ENCODE peak calls at places on chromosomes 7 and 10, in four cellular contexts. S is H1, D is mesenchymal stem cell, H is H9. X is an unnamed sample.

GRCh38 chr10:132528064-132528800 is 9.4 kb upstream of the INPP5A start:
- DNase-seq in S (no peak), D (no peak), H (no peak), X (no peak)

GRCh38 chr7:31029674-31030073 is 22.4 kb upstream of the ADCYAP1R1 start:
- DNase-seq in S (no peak), D (no peak), H (no peak), X (no peak)

GRCh38 chr7:151827620-151828019 is 49.3 kb downstream of the PRKAG2 start:
- DNase-seq in S (no peak), D (no peak), H (no peak), X (no peak)

GRCh38 chr10:79413196-79413595 is 32.2 kb downstream of the ZCCHC24 start:
- DNase-seq in S (no peak), D (peak), H (no peak), X (no peak)

GRCh38 chr10:88583584-88583957 is 453 bp upstream of the RNLS start:
- DNase-seq in S (no peak), D (no peak), H (no peak), X (no peak)

GRCh38 chr7:85908051-85908450 is 721.2 kb upstream of the SEMA3D start:
- DNase-seq in S (no peak), D (no peak), H (no peak), X (no peak)

GRCh38 chr7:114047889-114048288 is 129.1 kb upstream of the PPP1R3A start:
- DNase-seq in S (no peak), D (peak), H (no peak), X (no peak)

GRCh38 chr10:26486304-26486703 is 48.2 kb downstream of the APBB1IP start:
- DNase-seq in S (no peak), D (peak), H (no peak), X (no peak)

GRCh38 chr10:44948713-44949112 is 10.9 kb upstream of the RASSF4 start:
- DNase-seq in S (no peak), D (no peak), H (peak), X (no peak)

GRCh38 chr10:108561649-108562048 is 1361.7 kb downstream of the XPNPEP1 start:
- DNase-seq in S (no peak), D (no peak), H (no peak), X (no peak)

GRCh38 chr10:114548662-114549061 is 109.4 kb downstream of the ABLIM1 start:
- DNase-seq in S (peak), D (peak), H (peak), X (peak)

GRCh38 chr10:90193240-90193985 is 492.0 kb downstream of the KIF20B start:
- DNase-seq in S (no peak), D (peak), H (no peak), X (no peak)

GRCh38 chr7:50450691-50451051 is 521 bp upstream of the FIGNL1 start:
- DNase-seq in S (peak), D (no peak), H (no peak), X (no peak)

GRCh38 chr10:3895045-3895609 is 110.1 kb upstream of the KLF6 start:
- DNase-seq in S (no peak), D (peak), H (no peak), X (no peak)
- H2BK15ac ChIP-seq in S (no peak), D (peak), H (no peak), X (no peak)

GRCh38 chr7:148481965-148482626 is 108.5 kb upstream of the C7orf33 start:
- DNase-seq in S (no peak), D (no peak), H (no peak), X (no peak)

GRCh38 chr7:148478551-148478950 is 112.0 kb upstream of the C7orf33 start:
- DNase-seq in S (no peak), D (no peak), H (no peak), X (no peak)

GRCh38 chr7:148481147-148481526 is 109.4 kb upstream of the C7orf33 start:
- DNase-seq in S (no peak), D (no peak), H (no peak), X (no peak)

GRCh38 chr7:148483515-148483914 is 107.1 kb upstream of the C7orf33 start:
- DNase-seq in S (no peak), D (no peak), H (no peak), X (no peak)

DNA sequence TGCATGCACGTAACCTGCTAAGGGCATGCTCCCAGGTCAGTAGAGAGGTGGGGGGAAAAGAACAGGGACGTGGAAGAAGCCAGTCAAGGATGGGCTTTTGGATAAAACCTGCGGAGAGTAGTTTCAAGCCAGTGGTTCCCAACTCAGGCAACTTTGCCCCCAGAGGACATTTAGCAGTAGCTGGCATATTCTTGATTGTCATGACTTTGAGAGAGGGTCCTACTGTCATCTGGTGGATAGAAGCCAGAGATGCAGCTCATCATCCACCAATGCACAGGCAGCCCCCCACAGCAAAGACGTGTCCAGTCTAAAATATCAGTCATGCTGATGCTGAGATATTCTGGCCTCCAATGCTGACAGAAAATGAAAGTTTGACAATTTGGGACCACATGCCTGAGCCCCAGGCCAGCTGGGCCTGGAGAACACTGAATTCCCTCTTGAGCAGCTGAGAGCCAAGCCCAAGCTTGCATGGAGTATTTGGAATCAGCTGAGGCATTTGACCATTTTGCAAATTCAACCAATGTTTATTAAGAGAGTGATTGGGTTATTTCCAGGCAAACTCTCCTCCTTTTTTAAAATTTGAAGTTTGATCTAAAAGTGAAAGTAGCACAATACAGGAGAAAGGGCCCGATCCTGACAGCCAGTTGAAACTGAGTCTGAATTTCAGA is 110.0 kb upstream of the C7orf33 start:
- DNase-seq in S (no peak), D (no peak), H (no peak), X (no peak)
- H2BK12ac ChIP-seq in S (no peak), D (no peak), H (no peak), X (no peak)

GRCh38 chr7:40499718-40500117 is 364.9 kb downstream of the SUGCT start:
- DNase-seq in S (no peak), D (no peak), H (no peak), X (no peak)

GRCh38 chr7:40500209-40500608 is 365.4 kb downstream of the SUGCT start:
- DNase-seq in S (no peak), D (no peak), H (no peak), X (no peak)

GRCh38 chr7:40498933-40499332 is 364.1 kb downstream of the SUGCT start:
- DNase-seq in S (no peak), D (no peak), H (no peak), X (no peak)

GRCh38 chr7:40506158-40506557 is 371.4 kb downstream of the SUGCT start:
- DNase-seq in S (no peak), D (peak), H (no peak), X (no peak)

DNA sequence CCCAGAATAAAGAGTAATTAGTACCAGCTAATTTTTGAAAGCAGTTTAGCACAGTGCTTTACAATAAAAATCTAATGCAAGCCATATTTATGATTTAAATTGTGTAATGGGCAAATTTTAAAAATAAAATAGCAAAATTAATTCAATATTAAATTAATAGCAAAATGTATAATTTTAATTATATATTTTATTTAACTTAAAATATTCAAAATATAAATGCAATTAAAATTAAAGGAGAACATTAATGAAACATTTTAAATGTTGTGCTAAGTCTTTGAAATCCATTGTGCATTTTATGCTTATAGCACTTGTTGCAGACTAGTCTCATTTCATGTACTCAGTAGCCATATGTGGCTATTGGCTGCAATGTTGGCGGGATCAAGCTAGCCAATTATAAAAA is 367.6 kb downstream of the SUGCT start:
- DNase-seq in S (no peak), D (no peak), H (no peak), X (no peak)
- H2BK15ac ChIP-seq in S (no peak), D (no peak), H (no peak), X (no peak)

DNA sequence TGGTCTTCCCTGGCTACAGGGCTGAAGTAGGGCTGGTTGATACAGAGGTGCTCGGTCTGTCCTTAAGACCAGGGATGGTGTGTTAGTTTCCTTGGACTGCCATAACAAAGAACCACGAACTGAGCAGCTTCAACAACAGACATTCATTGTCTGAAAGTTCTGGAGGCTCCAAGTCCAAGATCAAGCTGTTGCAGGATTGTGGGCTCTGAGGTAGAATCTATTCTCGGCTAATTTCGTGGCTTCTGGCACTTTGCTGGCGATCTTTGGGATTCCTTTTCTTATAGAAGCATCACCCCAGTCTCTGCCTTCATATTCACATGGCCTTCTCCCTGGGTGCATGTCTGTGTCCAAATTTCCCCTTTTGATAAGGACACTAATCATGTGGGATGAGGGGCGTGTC is 112.1 kb upstream of the ITGB1 start:
- DNase-seq in S (no peak), D (no peak), H (no peak), X (no peak)
- H2BK12ac ChIP-seq in S (no peak), D (no peak), H (no peak), X (no peak)

DNA sequence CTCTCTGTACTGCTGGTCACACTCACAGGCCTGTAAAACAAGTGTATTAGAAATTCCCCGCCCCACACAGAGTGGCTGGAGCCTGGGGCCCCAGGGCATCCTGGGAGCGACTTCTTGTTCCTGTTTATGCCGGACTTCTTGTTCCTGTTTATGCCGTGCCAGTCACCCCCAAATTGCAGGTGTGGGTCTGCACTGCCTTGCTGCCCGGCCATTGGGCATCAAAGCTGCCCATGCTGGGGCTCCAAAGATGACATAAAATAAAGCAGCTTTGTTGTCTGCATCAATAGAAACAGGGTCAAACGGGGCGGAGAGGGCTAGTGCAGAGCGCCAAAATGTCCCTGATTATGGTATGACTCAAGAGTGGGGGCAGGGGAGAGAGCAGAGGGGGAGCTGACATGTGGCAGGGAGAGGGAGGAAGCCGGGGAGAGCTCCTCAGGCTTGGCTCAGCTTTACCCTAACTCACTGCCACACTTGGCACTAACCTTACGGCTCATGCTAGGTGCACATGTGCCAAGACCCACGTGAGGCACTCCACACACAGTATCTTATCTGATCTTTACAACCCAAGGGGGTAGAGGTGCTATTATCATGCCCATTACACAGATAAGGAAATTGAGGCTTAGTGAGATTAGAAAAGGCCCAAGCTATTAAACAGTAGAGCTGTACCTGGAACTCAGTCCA is 98.4 kb downstream of the PIP4K2A start:
- DNase-seq in S (no peak), D (peak), H (no peak), X (no peak)
- H2BK15ac ChIP-seq in S (peak), D (peak), H (no peak), X (no peak)

DNA sequence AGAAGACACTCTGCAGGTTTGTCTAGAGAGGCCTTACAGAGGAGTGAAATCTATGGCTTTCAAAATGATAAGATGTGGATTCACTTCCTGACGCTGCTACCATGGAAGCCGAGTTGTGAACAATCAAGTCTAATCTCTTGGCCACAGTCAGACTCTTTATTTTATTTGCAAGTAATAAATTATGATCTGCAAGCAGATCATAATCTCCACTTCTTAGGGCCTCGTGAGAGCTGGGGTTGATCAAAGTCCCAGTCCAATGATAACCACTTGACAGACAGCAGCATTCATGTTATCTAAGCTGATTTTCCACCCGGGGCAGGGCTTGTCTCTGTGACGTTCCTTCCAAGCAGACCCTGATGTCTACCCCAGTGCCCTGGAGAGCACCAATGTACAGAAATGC is 776.4 kb upstream of the AUTS2 start:
- DNase-seq in S (no peak), D (no peak), H (no peak), X (no peak)
- H2BK12ac ChIP-seq in S (no peak), D (no peak), H (no peak), X (no peak)

DNA sequence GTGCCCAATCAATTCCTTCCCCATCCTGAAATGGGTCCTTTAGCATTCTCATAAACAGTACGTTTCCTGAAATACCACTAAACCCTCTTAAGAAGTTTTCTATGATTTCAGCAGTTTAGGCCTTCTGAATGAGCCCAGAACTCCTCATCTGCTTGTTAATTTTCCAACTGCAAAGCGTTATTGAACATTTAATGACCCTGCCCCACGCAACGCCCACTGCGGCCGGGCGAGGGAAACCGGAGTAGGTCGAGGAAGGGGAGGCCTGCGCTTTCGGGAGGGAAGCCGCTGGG is 608 bp upstream of the UBN2 start:
- DNase-seq in S (no peak), D (no peak), H (no peak), X (no peak)
- H2BK15ac ChIP-seq in S (peak), D (no peak), H (no peak), X (no peak)

GRCh38 chr10:17232276-17232987 is 4.4 kb downstream of the VIM start:
- DNase-seq in S (no peak), D (peak), H (no peak), X (no peak)

GRCh38 chr10:17229717-17229966 is 1.6 kb downstream of the VIM start:
- DNase-seq in S (peak), D (no peak), H (peak), X (peak)

GRCh38 chr10:17229016-17229716 is 1.1 kb downstream of the VIM start:
- DNase-seq in S (peak), D (peak), H (peak), X (peak)

GRCh38 chr10:17228081-17229015 is at the start of gene VIM:
- DNase-seq in S (peak), D (peak), H (peak), X (peak)

GRCh38 chr10:17229967-17230682 is 2.1 kb downstream of the VIM start:
- DNase-seq in S (peak), D (peak), H (peak), X (peak)
- H2BK12ac ChIP-seq in S (no peak), D (peak), H (no peak), X (no peak)

GRCh38 chr10:103661198-103661950 is 167.9 kb downstream of the NEURL1 start:
- DNase-seq in S (peak), D (peak), H (peak), X (peak)

GRCh38 chr10:103659674-103660363 is 166.3 kb downstream of the NEURL1 start:
- DNase-seq in S (no peak), D (peak), H (no peak), X (no peak)

GRCh38 chr10:103661951-103662405 is 168.5 kb downstream of the NEURL1 start:
- DNase-seq in S (no peak), D (no peak), H (no peak), X (no peak)

GRCh38 chr10:103658049-103658577 is 164.6 kb downstream of the NEURL1 start:
- DNase-seq in S (no peak), D (no peak), H (no peak), X (no peak)

GRCh38 chr10:103660364-103661197 is 167.1 kb downstream of the NEURL1 start:
- DNase-seq in S (no peak), D (no peak), H (no peak), X (no peak)
- H2BK15ac ChIP-seq in S (peak), D (no peak), H (peak), X (peak)

GRCh38 chr10:4278161-4278560 is 493.2 kb upstream of the KLF6 start:
- DNase-seq in S (no peak), D (peak), H (no peak), X (no peak)
- H2BK12ac ChIP-seq in S (no peak), D (no peak), H (no peak), X (no peak)